ENCODE peak calls at places on chromosomes 3 and 15, in nine cellular contexts. A, K, U, C, S, W, O, E and T are unnamed samples.

GRCh38 chr3:195907730-195908438 is 467 bp downstream of the TNK2 start:
- DNase-seq in A (no peak), K (peak; percentile 52), U (peak; percentile 63), C (peak; percentile 76), S (peak; percentile 72), W (peak; percentile 62), O (peak; percentile 68), E (peak; percentile 54), T (peak; percentile 78)

GRCh38 chr3:189967254-189967865 is 153.3 kb downstream of the P3H2 start:
- DNase-seq in A (peak; percentile 68), K (peak; percentile 41), U (peak; percentile 73), C (no peak), S (no peak), W (peak; percentile 5), O (peak; percentile 29), E (no peak), T (no peak)

GRCh38 chr3:52532838-52533622 is 627 bp downstream of the NT5DC2 start:
- DNase-seq in A (peak; percentile 79), K (peak; percentile 16), U (peak; percentile 63), C (no peak), S (no peak), W (no peak), O (peak; percentile 54), E (no peak), T (peak; percentile 81)

GRCh38 chr3:29577250-29577649 is 296.4 kb downstream of the RBMS3 start:
- DNase-seq in A (no peak), K (no peak), U (no peak), C (no peak), S (peak; percentile 57), W (no peak), O (peak; percentile 7), E (no peak), T (peak; percentile 12)

GRCh38 chr3:58487140-58487886 is 4.6 kb upstream of the KCTD6 start:
- DNase-seq in A (no peak), K (peak; percentile 71), U (no peak), C (peak; percentile 38), S (peak; percentile 67), W (no peak), O (peak; percentile 78), E (no peak), T (peak; percentile 55)

GRCh38 chr15:81015595-81016252 is 15.0 kb downstream of the TLNRD1 start:
- DNase-seq in A (peak; percentile 38), K (no peak), U (no peak), C (peak; percentile 34), S (no peak), W (no peak), O (no peak), E (no peak), T (no peak)

GRCh38 chr3:59559721-59560514 is 510.1 kb upstream of the CFAP20DC start:
- DNase-seq in A (peak; percentile 25), K (peak; percentile 99), U (no peak), C (no peak), S (no peak), W (no peak), O (no peak), E (no peak), T (no peak)

GRCh38 chr3:51176923-51177322 is 208.2 kb upstream of the MANF start:
- DNase-seq in A (no peak), K (no peak), U (no peak), C (no peak), S (no peak), W (no peak), O (no peak), E (no peak), T (no peak)

GRCh38 chr3:171936231-171936841 is 93.2 kb downstream of the TMEM212 start:
- DNase-seq in A (no peak), K (peak; percentile 83), U (no peak), C (peak; percentile 17), S (peak; percentile 37), W (no peak), O (peak; percentile 23), E (no peak), T (no peak)

GRCh38 chr3:52839268-52839575 is 4.4 kb upstream of the MUSTN1 start:
- DNase-seq in A (peak; percentile 27), K (no peak), U (no peak), C (no peak), S (peak; percentile 7), W (no peak), O (no peak), E (no peak), T (peak; percentile 21)

GRCh38 chr3:901953-902778 is 190.7 kb upstream of the CNTN6 start:
- DNase-seq in A (no peak), K (peak; percentile 5), U (no peak), C (no peak), S (no peak), W (no peak), O (no peak), E (no peak), T (no peak)

GRCh38 chr15:93030430-93031102 is 58.4 kb downstream of the RGMA start:
- DNase-seq in A (peak; percentile 78), K (peak; percentile 62), U (peak; percentile 73), C (peak; percentile 71), S (peak; percentile 67), W (peak; percentile 54), O (peak; percentile 73), E (peak; percentile 47), T (peak; percentile 84)

DNA sequence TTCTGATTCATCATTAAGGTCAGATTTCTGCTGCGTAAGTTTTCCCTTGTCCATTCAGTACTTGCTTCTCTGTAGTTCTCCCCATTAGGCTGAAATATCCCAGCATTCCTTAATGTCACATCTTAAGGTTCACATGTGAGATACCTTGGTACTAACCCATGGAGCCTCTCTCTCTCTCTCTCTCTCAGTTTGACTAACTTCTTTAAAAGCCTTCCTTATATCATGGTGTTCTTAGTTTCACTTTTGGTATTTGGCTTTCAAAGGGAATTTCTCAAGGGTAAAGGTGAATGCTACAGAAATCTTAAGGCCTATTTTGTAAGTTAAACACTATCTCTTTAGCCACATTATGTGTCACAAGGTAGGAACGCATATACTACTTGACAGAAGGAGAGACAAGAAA is 427.3 kb upstream of the ZNF717 start:
- DNase-seq in A (no peak), K (no peak), U (no peak), C (no peak), S (no peak), W (no peak), O (no peak), E (no peak), T (no peak)
- H3K9me3 ChIP-seq in A (no peaks in the 10 kb centered on the region), K (peaks cover 9% of the 10 kb centered on the region), U (peaks cover 4% of the 10 kb centered on the region), C (no peaks in the 10 kb centered on the region), S (peaks cover 10% of the 10 kb centered on the region), W (no peaks in the 10 kb centered on the region), O (no peaks in the 10 kb centered on the region), E (no peaks in the 10 kb centered on the region), T (no peaks in the 10 kb centered on the region)

GRCh38 chr3:39181408-39182335 is 10.7 kb downstream of the XIRP1 start:
- DNase-seq in A (no peak), K (no peak), U (no peak), C (no peak), S (no peak), W (no peak), O (no peak), E (no peak), T (no peak)
- H3K4me3 ChIP-seq in A (peak overlapping the region; percentile 62), K (no peak overlapping the region), U (peak overlapping the region; percentile 30), C (peak overlapping the region; percentile 54), S (no peak overlapping the region), W (peak overlapping the region; percentile 42), O (no peak overlapping the region), E (no peak overlapping the region), T (no peak overlapping the region)

DNA sequence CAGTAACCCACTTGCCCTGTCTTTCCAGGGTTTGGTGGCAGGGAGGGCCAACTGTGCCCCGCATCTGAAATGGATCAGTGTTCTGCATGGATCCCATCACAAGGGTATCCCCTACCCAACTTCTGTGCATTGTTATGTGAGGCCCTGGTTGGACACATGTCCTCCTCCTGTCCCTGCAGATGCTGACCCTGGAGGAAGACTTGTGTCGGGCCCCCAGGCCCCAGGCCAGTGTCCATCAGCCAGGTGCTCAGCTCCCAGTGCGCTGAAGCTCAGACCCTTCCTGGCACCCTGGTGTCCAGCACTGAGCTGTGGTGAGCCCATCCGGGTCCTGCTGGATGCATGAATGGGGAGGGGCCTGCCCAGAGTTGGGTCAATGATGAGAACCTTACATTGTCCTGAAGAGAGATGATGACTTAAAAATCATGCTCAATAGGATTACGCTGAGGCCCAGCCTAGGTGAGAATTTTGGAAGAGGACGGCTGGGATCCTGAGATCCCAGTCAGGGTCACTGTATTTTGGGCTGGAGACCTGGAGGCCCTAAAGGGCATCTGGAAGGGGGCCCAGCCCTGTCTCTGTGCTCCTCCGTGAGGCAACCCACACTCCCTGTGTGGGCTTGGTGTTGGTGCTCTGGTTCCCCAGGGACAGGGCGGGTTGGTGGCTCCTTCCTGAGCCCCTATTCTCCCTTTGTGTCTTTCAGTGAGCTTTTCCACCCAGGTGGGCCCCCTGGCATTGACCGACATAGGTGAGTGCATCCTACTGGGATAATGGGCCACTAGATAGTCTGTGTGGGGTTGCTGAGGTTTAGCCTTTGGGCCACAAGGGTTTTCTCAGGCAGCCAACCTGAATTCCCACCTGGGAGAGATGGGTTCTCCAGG is 199.1 kb downstream of the UBE3A start:
- DNase-seq in A (no peak), K (no peak), U (no peak), C (peak; percentile 1), S (peak; percentile 19), W (no peak), O (peak; percentile 1), E (no peak), T (peak; percentile 3)
- H3K9me3 ChIP-seq in A (no peaks in the 10 kb centered on the region), K (peaks cover 62% of the 10 kb centered on the region), U (no peaks in the 10 kb centered on the region), C (no peaks in the 10 kb centered on the region), S (no peaks in the 10 kb centered on the region), W (no peaks in the 10 kb centered on the region), O (no peaks in the 10 kb centered on the region), E (no peaks in the 10 kb centered on the region), T (no peaks in the 10 kb centered on the region)

GRCh38 chr3:63763156-63763555 is 55.9 kb upstream of the C3orf49 start:
- DNase-seq in A (no peak), K (peak; percentile 39), U (no peak), C (no peak), S (no peak), W (no peak), O (no peak), E (no peak), T (no peak)
- H3K4me3 ChIP-seq in A (no peak overlapping the region), K (no peak overlapping the region), U (no peak overlapping the region), C (no peak overlapping the region), S (no peak overlapping the region), W (no peak overlapping the region), O (no peak overlapping the region), E (no peak overlapping the region), T (no peak overlapping the region)

DNA sequence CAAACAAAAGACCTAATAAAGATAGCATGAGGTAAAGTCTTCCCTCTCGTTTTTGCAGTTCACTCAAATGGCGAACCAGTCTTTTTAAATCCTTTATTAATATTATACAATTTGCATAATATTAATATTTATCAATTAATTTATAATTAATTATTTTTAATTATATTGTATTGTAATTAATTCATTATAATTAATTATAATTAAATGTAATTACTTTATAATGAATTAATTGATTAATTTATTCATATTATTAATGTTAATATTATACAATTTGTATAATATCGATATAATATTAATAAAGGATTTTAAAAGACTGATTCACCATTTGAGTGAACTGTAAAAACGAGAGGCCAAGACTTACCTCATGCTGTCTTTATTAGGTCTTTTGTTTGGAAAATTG is 1045.4 kb upstream of the CADM2 start:
- DNase-seq in A (no peak), K (no peak), U (no peak), C (no peak), S (no peak), W (no peak), O (no peak), E (no peak), T (no peak)
- H3K9me3 ChIP-seq in A (no peaks in the 10 kb centered on the region), K (no peaks in the 10 kb centered on the region), U (no peaks in the 10 kb centered on the region), C (no peaks in the 10 kb centered on the region), S (no peaks in the 10 kb centered on the region), W (no peaks in the 10 kb centered on the region), O (no peaks in the 10 kb centered on the region), E (no peaks in the 10 kb centered on the region), T (no peaks in the 10 kb centered on the region)